ENCODE peak calls at places on chromosomes 5 and 9, in six cellular contexts. One of them, this sample, is unnamed.

GRCh38 chr5:169300468-169301385 is at the start of gene SLIT3:
- DNase-seq in Panc1: no peak
- DNase-seq in transverse colon: peak; percentile 50
- DNase-seq in esophagus muscularis mucosa: peak; percentile 95
- DNase-seq in breast epithelium: peak; percentile 56
- DNase-seq in sigmoid colon: peak; percentile 94
- DNase-seq in this sample: no peak

GRCh38 chr9:3014164-3014563 is 170.3 kb upstream of the PUM3 start:
- DNase-seq in sigmoid colon: no peak
- DNase-seq in esophagus muscularis mucosa: no peak
- DNase-seq in transverse colon: no peak
- DNase-seq in Panc1: no peak
- DNase-seq in breast epithelium: no peak
- DNase-seq in this sample: no peak

GRCh38 chr9:98811051-98811650 is 3.7 kb downstream of the GALNT12 start:
- DNase-seq in esophagus muscularis mucosa: no peak
- DNase-seq in Panc1: no peak
- DNase-seq in breast epithelium: no peak
- DNase-seq in sigmoid colon: no peak
- DNase-seq in transverse colon: no peak
- DNase-seq in this sample: no peak

GRCh38 chr5:67292201-67292940 is 95.8 kb upstream of the CD180 start:
- DNase-seq in transverse colon: no peak
- DNase-seq in esophagus muscularis mucosa: no peak
- DNase-seq in breast epithelium: no peak
- DNase-seq in Panc1: no peak
- DNase-seq in sigmoid colon: no peak
- DNase-seq in this sample: no peak

GRCh38 chr9:124215551-124215910 is 42.2 kb upstream of the NEK6 start:
- DNase-seq in sigmoid colon: peak; percentile 29
- DNase-seq in breast epithelium: no peak
- DNase-seq in esophagus muscularis mucosa: no peak
- DNase-seq in transverse colon: no peak
- DNase-seq in Panc1: no peak
- DNase-seq in this sample: no peak

GRCh38 chr9:114551750-114552685 is 35.6 kb upstream of the ATP6V1G1 start:
- DNase-seq in transverse colon: peak; percentile 19
- DNase-seq in breast epithelium: peak; percentile 54
- DNase-seq in Panc1: peak; percentile 93
- DNase-seq in sigmoid colon: peak; percentile 68
- DNase-seq in esophagus muscularis mucosa: no peak
- DNase-seq in this sample: no peak

GRCh38 chr5:2752059-2752874 is 790 bp upstream of the IRX2 start:
- DNase-seq in sigmoid colon: no peak
- DNase-seq in esophagus muscularis mucosa: peak; percentile 60
- DNase-seq in Panc1: no peak
- DNase-seq in breast epithelium: peak; percentile 48
- DNase-seq in transverse colon: no peak
- DNase-seq in this sample: no peak

GRCh38 chr5:159393854-159394274 is 63.6 kb upstream of the IL12B start:
- DNase-seq in breast epithelium: no peak
- DNase-seq in sigmoid colon: no peak
- DNase-seq in Panc1: no peak
- DNase-seq in transverse colon: no peak
- DNase-seq in esophagus muscularis mucosa: peak; percentile 70
- DNase-seq in this sample: no peak

GRCh38 chr9:134174073-134174449 is 9.7 kb upstream of the RNU6ATAC start:
- DNase-seq in esophagus muscularis mucosa: no peak
- DNase-seq in sigmoid colon: peak; percentile 66
- DNase-seq in breast epithelium: no peak
- DNase-seq in Panc1: no peak
- DNase-seq in transverse colon: no peak
- DNase-seq in this sample: no peak

GRCh38 chr9:69412741-69413150 is 87.7 kb downstream of the ENTREP1 start:
- DNase-seq in sigmoid colon: peak; percentile 70
- DNase-seq in breast epithelium: no peak
- DNase-seq in Panc1: no peak
- DNase-seq in transverse colon: peak; percentile 25
- DNase-seq in esophagus muscularis mucosa: no peak
- DNase-seq in this sample: no peak

GRCh38 chr5:158777647-158778368 is 321.9 kb downstream of the EBF1 start:
- DNase-seq in Panc1: no peak
- DNase-seq in transverse colon: no peak
- DNase-seq in esophagus muscularis mucosa: no peak
- DNase-seq in breast epithelium: no peak
- DNase-seq in sigmoid colon: no peak
- DNase-seq in this sample: no peak

GRCh38 chr5:154972476-154973080 is 31.7 kb downstream of the MRPL22 start:
- DNase-seq in sigmoid colon: no peak
- DNase-seq in transverse colon: no peak
- DNase-seq in breast epithelium: no peak
- DNase-seq in Panc1: peak; percentile 15
- DNase-seq in esophagus muscularis mucosa: no peak
- DNase-seq in this sample: no peak

GRCh38 chr5:175863316-175863715 is 8.1 kb upstream of the CPLX2 start:
- DNase-seq in esophagus muscularis mucosa: no peak
- DNase-seq in breast epithelium: no peak
- DNase-seq in sigmoid colon: no peak
- DNase-seq in Panc1: no peak
- DNase-seq in transverse colon: no peak
- DNase-seq in this sample: no peak

GRCh38 chr5:145838276-145838675 is 3.1 kb upstream of the PRELID2 start:
- DNase-seq in breast epithelium: no peak
- DNase-seq in sigmoid colon: no peak
- DNase-seq in Panc1: no peak
- DNase-seq in transverse colon: no peak
- DNase-seq in esophagus muscularis mucosa: no peak
- DNase-seq in this sample: no peak

GRCh38 chr5:80136751-80137272 is 101.7 kb downstream of the THBS4 start:
- DNase-seq in sigmoid colon: no peak
- DNase-seq in breast epithelium: no peak
- DNase-seq in Panc1: no peak
- DNase-seq in transverse colon: no peak
- DNase-seq in esophagus muscularis mucosa: no peak
- DNase-seq in this sample: no peak

GRCh38 chr9:91361294-91362201 is at the start of gene AUH:
- DNase-seq in sigmoid colon: peak; percentile 92
- DNase-seq in transverse colon: peak; percentile 91
- DNase-seq in esophagus muscularis mucosa: peak; percentile 93
- DNase-seq in breast epithelium: peak; percentile 67
- DNase-seq in Panc1: peak; percentile 18
- DNase-seq in this sample: peak; percentile 87

GRCh38 chr5:57675236-57675635 is 192.6 kb upstream of the ACTBL2 start:
- DNase-seq in transverse colon: no peak
- DNase-seq in Panc1: no peak
- DNase-seq in sigmoid colon: no peak
- DNase-seq in breast epithelium: no peak
- DNase-seq in esophagus muscularis mucosa: no peak
- DNase-seq in this sample: no peak

GRCh38 chr5:53482717-53483638 is 2.5 kb downstream of the FST start:
- DNase-seq in sigmoid colon: peak; percentile 75
- DNase-seq in transverse colon: peak; percentile 24
- DNase-seq in breast epithelium: no peak
- DNase-seq in esophagus muscularis mucosa: no peak
- DNase-seq in Panc1: no peak
- DNase-seq in this sample: no peak

GRCh38 chr5:25568294-25568693 is 923.5 kb upstream of the CDH10 start:
- DNase-seq in breast epithelium: no peak
- DNase-seq in sigmoid colon: no peak
- DNase-seq in Panc1: no peak
- DNase-seq in esophagus muscularis mucosa: no peak
- DNase-seq in transverse colon: no peak
- DNase-seq in this sample: no peak

GRCh38 chr9:27162045-27162444 is 53.0 kb downstream of the TEK start:
- DNase-seq in transverse colon: no peak
- DNase-seq in esophagus muscularis mucosa: no peak
- DNase-seq in sigmoid colon: no peak
- DNase-seq in breast epithelium: no peak
- DNase-seq in Panc1: no peak
- DNase-seq in this sample: no peak

GRCh38 chr5:19322716-19323485 is 665.1 kb downstream of the CDH18 start:
- DNase-seq in esophagus muscularis mucosa: no peak
- DNase-seq in transverse colon: no peak
- DNase-seq in Panc1: no peak
- DNase-seq in sigmoid colon: no peak
- DNase-seq in breast epithelium: no peak
- DNase-seq in this sample: no peak

GRCh38 chr9:125538092-125538473 is 168.9 kb downstream of the MAPKAP1 start:
- DNase-seq in esophagus muscularis mucosa: peak; percentile 34
- DNase-seq in breast epithelium: peak; percentile 40
- DNase-seq in Panc1: no peak
- DNase-seq in transverse colon: peak; percentile 60
- DNase-seq in sigmoid colon: no peak
- DNase-seq in this sample: no peak

GRCh38 chr5:54570923-54571322 is 53.4 kb downstream of the SNX18 start:
- DNase-seq in Panc1: no peak
- DNase-seq in breast epithelium: no peak
- DNase-seq in esophagus muscularis mucosa: no peak
- DNase-seq in transverse colon: no peak
- DNase-seq in sigmoid colon: no peak
- DNase-seq in this sample: no peak

GRCh38 chr5:154375331-154376008 is 70.3 kb upstream of the SAP30L start:
- DNase-seq in breast epithelium: no peak
- DNase-seq in transverse colon: no peak
- DNase-seq in Panc1: no peak
- DNase-seq in sigmoid colon: no peak
- DNase-seq in esophagus muscularis mucosa: no peak
- DNase-seq in this sample: no peak

GRCh38 chr9:127305450-127306226 is 41.1 kb downstream of the GARNL3 start:
- DNase-seq in transverse colon: no peak
- DNase-seq in breast epithelium: no peak
- DNase-seq in sigmoid colon: no peak
- DNase-seq in esophagus muscularis mucosa: peak; percentile 47
- DNase-seq in Panc1: no peak
- DNase-seq in this sample: no peak

GRCh38 chr9:114634387-114634786 is 23.2 kb downstream of the TEX53 start:
- DNase-seq in sigmoid colon: no peak
- DNase-seq in transverse colon: no peak
- DNase-seq in Panc1: no peak
- DNase-seq in breast epithelium: no peak
- DNase-seq in esophagus muscularis mucosa: no peak
- DNase-seq in this sample: no peak

GRCh38 chr5:13566903-13567339 is 377.6 kb downstream of the DNAH5 start:
- DNase-seq in sigmoid colon: no peak
- DNase-seq in transverse colon: peak; percentile 13
- DNase-seq in breast epithelium: no peak
- DNase-seq in esophagus muscularis mucosa: no peak
- DNase-seq in Panc1: peak; percentile 82
- DNase-seq in this sample: no peak

GRCh38 chr5:64156276-64156675 is 9.4 kb upstream of the RNF180 start:
- DNase-seq in esophagus muscularis mucosa: peak; percentile 17
- DNase-seq in transverse colon: no peak
- DNase-seq in breast epithelium: no peak
- DNase-seq in Panc1: no peak
- DNase-seq in sigmoid colon: no peak
- DNase-seq in this sample: no peak

GRCh38 chr5:174045470-174046025 is at the start of gene NSG2:
- DNase-seq in breast epithelium: peak; percentile 67
- DNase-seq in sigmoid colon: no peak
- DNase-seq in transverse colon: peak; percentile 64
- DNase-seq in Panc1: peak; percentile 38
- DNase-seq in esophagus muscularis mucosa: no peak
- DNase-seq in this sample: peak; percentile 41

GRCh38 chr5:1703352-1704050 is 96.1 kb downstream of the MRPL36 start:
- DNase-seq in sigmoid colon: no peak
- DNase-seq in Panc1: no peak
- DNase-seq in esophagus muscularis mucosa: peak; percentile 85
- DNase-seq in breast epithelium: peak; percentile 13
- DNase-seq in transverse colon: no peak
- DNase-seq in this sample: no peak

GRCh38 chr9:136886610-136887597 is 588 bp downstream of the TRAF2 start:
- DNase-seq in sigmoid colon: no peak
- DNase-seq in esophagus muscularis mucosa: no peak
- DNase-seq in transverse colon: peak; percentile 44
- DNase-seq in Panc1: no peak
- DNase-seq in breast epithelium: no peak
- DNase-seq in this sample: peak; percentile 85
- TF ChIP-seq POLR2AphosphoS5 in sigmoid colon: no peak
- TF ChIP-seq POLR2AphosphoS5 in esophagus muscularis mucosa: no peak
- TF ChIP-seq POLR2AphosphoS5 in transverse colon: no peak
- TF ChIP-seq POLR2AphosphoS5 in Panc1: no peak
- TF ChIP-seq POLR2AphosphoS5 in breast epithelium: no peak
- TF ChIP-seq POLR2AphosphoS5 in this sample: no peak

GRCh38 chr9:33164138-33164809 is 2.9 kb downstream of the B4GALT1 start:
- DNase-seq in Panc1: no peak
- DNase-seq in breast epithelium: no peak
- DNase-seq in transverse colon: peak; percentile 37
- DNase-seq in esophagus muscularis mucosa: no peak
- DNase-seq in sigmoid colon: no peak
- DNase-seq in this sample: no peak
- TF ChIP-seq POLR2AphosphoS5 in Panc1: no peak
- TF ChIP-seq POLR2AphosphoS5 in breast epithelium: no peak
- TF ChIP-seq POLR2AphosphoS5 in transverse colon: peak; percentile 45
- TF ChIP-seq POLR2AphosphoS5 in esophagus muscularis mucosa: no peak
- TF ChIP-seq POLR2AphosphoS5 in sigmoid colon: peak; percentile 72
- TF ChIP-seq POLR2AphosphoS5 in this sample: peak; percentile 22

GRCh38 chr9:107283621-107284616 is 840 bp downstream of the RAD23B start:
- DNase-seq in Panc1: peak; percentile 13
- DNase-seq in sigmoid colon: peak; percentile 85
- DNase-seq in esophagus muscularis mucosa: no peak
- DNase-seq in breast epithelium: peak; percentile 65
- DNase-seq in transverse colon: peak; percentile 81
- DNase-seq in this sample: peak; percentile 44
- TF ChIP-seq POLR2AphosphoS5 in Panc1: no peak
- TF ChIP-seq POLR2AphosphoS5 in sigmoid colon: peak; percentile 60
- TF ChIP-seq POLR2AphosphoS5 in esophagus muscularis mucosa: peak; percentile 60
- TF ChIP-seq POLR2AphosphoS5 in breast epithelium: peak; percentile 16
- TF ChIP-seq POLR2AphosphoS5 in transverse colon: no peak
- TF ChIP-seq POLR2AphosphoS5 in this sample: no peak

GRCh38 chr5:126769703-126770102 is 7.2 kb upstream of the LMNB1 start:
- DNase-seq in transverse colon: no peak
- DNase-seq in esophagus muscularis mucosa: no peak
- DNase-seq in Panc1: no peak
- DNase-seq in sigmoid colon: no peak
- DNase-seq in breast epithelium: no peak
- DNase-seq in this sample: no peak
- TF ChIP-seq POLR2AphosphoS5 in transverse colon: no peak
- TF ChIP-seq POLR2AphosphoS5 in esophagus muscularis mucosa: no peak
- TF ChIP-seq POLR2AphosphoS5 in Panc1: no peak
- TF ChIP-seq POLR2AphosphoS5 in sigmoid colon: no peak
- TF ChIP-seq POLR2AphosphoS5 in breast epithelium: no peak
- TF ChIP-seq POLR2AphosphoS5 in this sample: no peak

DNA sequence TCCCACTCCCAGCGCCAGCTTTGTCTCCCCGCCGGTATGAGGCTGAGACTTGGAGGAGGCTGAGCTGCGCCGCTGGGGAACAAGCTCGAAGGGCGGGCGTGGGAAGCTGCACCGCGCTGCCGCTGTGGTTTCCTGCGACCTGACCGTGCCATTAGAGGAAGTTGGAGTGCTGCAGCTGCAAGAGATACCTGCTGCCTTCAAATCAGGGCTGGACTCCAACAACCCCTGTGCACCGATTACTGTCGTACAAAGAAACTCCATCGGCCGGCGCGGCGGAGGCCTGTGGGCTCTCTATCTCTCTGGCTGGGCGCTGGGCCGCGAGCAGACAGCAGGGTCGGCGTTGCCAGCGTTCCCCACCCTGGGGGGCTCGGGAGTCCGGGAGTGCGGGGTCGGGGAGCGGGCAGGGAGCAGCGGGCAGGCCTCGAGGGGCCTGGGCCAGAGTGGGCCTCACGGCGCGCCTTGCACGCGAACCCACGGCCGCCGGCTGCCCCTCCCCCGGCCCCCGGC is 1.2 kb upstream of the ERBIN start:
- DNase-seq in transverse colon: peak; percentile 82
- DNase-seq in Panc1: no peak
- DNase-seq in esophagus muscularis mucosa: peak; percentile 93
- DNase-seq in sigmoid colon: peak; percentile 87
- DNase-seq in breast epithelium: peak; percentile 70
- DNase-seq in this sample: peak; percentile 58
- TF ChIP-seq POLR2AphosphoS5 in transverse colon: peak; percentile 64
- TF ChIP-seq POLR2AphosphoS5 in Panc1: no peak
- TF ChIP-seq POLR2AphosphoS5 in esophagus muscularis mucosa: peak; percentile 49
- TF ChIP-seq POLR2AphosphoS5 in sigmoid colon: peak; percentile 30
- TF ChIP-seq POLR2AphosphoS5 in breast epithelium: no peak
- TF ChIP-seq POLR2AphosphoS5 in this sample: peak; percentile 58

This sample was measured in GM12892.